ENCODE peak calls at places on chromosomes 7 and 10, in nine cellular contexts. J is AG04449; R is lower lobe of right lung; V is stimulated activated CD8-positive, alpha-beta memory T cell treated with anti-CD3 and anti-CD28 coated beads, Interleukin-15, amount 100 ng/mL, for 48 hours; H is RPMI7951; X is A549; F is NCI-H146; L is activated T-helper 1 cell treated with anti-CD3 and anti-CD28 coated beads, Interleukin-12 subunit alpha, Interleukin-12 subunit beta, Interleukin-2, Interleukin-4 antibody, amounts not matched to agents 30 ng/mL and 10 ng/mL and 1 ng/mL, durations not matched to agents 14 hours and 24 hours and 36 hours; O is GM12864. T is an unnamed sample.
A peak's percentile ranks its signal among the peaks of the same experiment; 100 is the strongest.

GRCh38 chr7:155483868-155484325 is 26.0 kb downstream of the EN2 start:
- DNase-seq in F (no peak), L (no peak), X (no peak), R (no peak), O (no peak), H (no peak), V (no peak), J (no peak), T (no peak)

GRCh38 chr7:66630529-66630928 is 1.8 kb downstream of the KCTD7 start:
- DNase-seq in V (no peak), O (no peak), F (no peak), X (no peak), J (no peak), R (no peak), H (peak; percentile 16), L (no peak), T (no peak)

GRCh38 chr7:28882896-28883470 is 75.1 kb downstream of the TRIL start:
- DNase-seq in J (no peak), R (no peak), L (no peak), X (no peak), F (no peak), H (no peak), V (no peak), O (no peak), T (no peak)

GRCh38 chr10:63042256-63042655 is 90.9 kb upstream of the NRBF2 start:
- DNase-seq in O (no peak), H (no peak), L (no peak), V (no peak), F (no peak), X (no peak), R (no peak), J (no peak), T (no peak)

GRCh38 chr10:128210215-128211063 is 84.2 kb upstream of the MKI67 start:
- DNase-seq in J (no peak), O (no peak), L (peak; percentile 72), V (peak; percentile 53), H (peak; percentile 21), R (peak; percentile 85), F (no peak), X (peak; percentile 67), T (no peak)

GRCh38 chr7:116710764-116711452 is 38.9 kb downstream of the MET start:
- DNase-seq in J (no peak), L (no peak), F (peak; percentile 62), H (no peak), O (no peak), R (no peak), X (peak; percentile 58), V (no peak), T (no peak)

GRCh38 chr10:15808204-15808797 is 52.0 kb downstream of the MINDY3 start:
- DNase-seq in F (no peak), V (no peak), R (no peak), O (no peak), H (no peak), J (no peak), L (no peak), X (no peak), T (no peak)

GRCh38 chr7:151509670-151510333 is 9.9 kb downstream of the RHEB start:
- DNase-seq in F (no peak), J (no peak), H (no peak), V (no peak), L (no peak), X (no peak), R (no peak), O (no peak), T (no peak)

GRCh38 chr10:132774179-132774904 is 11.6 kb downstream of the NKX6-2 start:
- DNase-seq in V (no peak), L (no peak), O (no peak), H (no peak), J (no peak), R (no peak), F (no peak), X (no peak), T (no peak)

GRCh38 chr10:100442548-100442947 is 20.3 kb upstream of the WNT8B start:
- DNase-seq in X (no peak), O (no peak), J (no peak), F (no peak), L (no peak), R (no peak), V (no peak), H (no peak), T (no peak)

GRCh38 chr10:92880233-92880861 is 32.0 kb downstream of the EXOC6 start:
- DNase-seq in V (no peak), J (no peak), X (peak; percentile 66), R (no peak), O (peak; percentile 10), F (peak; percentile 30), L (no peak), H (peak; percentile 50), T (peak; percentile 1)

GRCh38 chr7:81433196-81433595 is 336.7 kb downstream of the HGF start:
- DNase-seq in H (no peak), J (no peak), L (no peak), O (no peak), F (no peak), R (no peak), V (no peak), X (no peak), T (no peak)

GRCh38 chr10:46288601-46289206 is 1.9 kb downstream of the ANTXRL start:
- DNase-seq in J (no peak), L (no peak), F (no peak), R (no peak), H (no peak), V (no peak), O (no peak), X (no peak), T (no peak)

GRCh38 chr7:64310426-64310825 is 3.3 kb upstream of the ZNF736 start:
- DNase-seq in H (no peak), J (no peak), R (no peak), F (no peak), X (no peak), V (no peak), L (no peak), O (no peak), T (no peak)

T was measured in NCI-H187.